ENCODE peak calls at places on chromosomes 2 and 18, in five cellular contexts. T, A, U, L and K are unnamed samples.
A peak's percentile ranks its signal among the peaks of the same experiment; 100 is the strongest.

GRCh38 chr2:237878321-237879057 is 19.1 kb downstream of the RAMP1 start:
- DNase-seq in T (no peak), A (no peak), U (no peak), L (no peak), K (no peak)

GRCh38 chr2:241508240-241508509 is 209 bp downstream of the STK25 start:
- DNase-seq in T (no peak), A (no peak), U (no peak), L (no peak), K (no peak)

GRCh38 chr2:134331081-134331480 is 77.2 kb downstream of the MGAT5 start:
- DNase-seq in T (no peak), A (no peak), U (no peak), L (no peak), K (no peak)

GRCh38 chr2:75007061-75007460 is 48.6 kb downstream of the POLE4 start:
- DNase-seq in T (no peak), A (no peak), U (no peak), L (no peak), K (no peak)

GRCh38 chr2:3114406-3115185 is 263.0 kb downstream of the EIPR1 start:
- DNase-seq in T (no peak), A (no peak), U (no peak), L (no peak), K (no peak)

GRCh38 chr2:234558642-234559041 is 61.8 kb upstream of the ARL4C start:
- DNase-seq in T (no peak), A (no peak), U (no peak), L (no peak), K (no peak)

GRCh38 chr2:69731575-69731974 is 10.4 kb upstream of the ANXA4 start:
- DNase-seq in T (no peak), A (no peak), U (no peak), L (no peak), K (no peak)

GRCh38 chr2:121362226-121362625 is 77.2 kb upstream of the TFCP2L1 start:
- DNase-seq in T (no peak), A (no peak), U (no peak), L (no peak), K (no peak)

GRCh38 chr2:237718277-237718634 is 80.3 kb upstream of the RBM44 start:
- DNase-seq in T (no peak), A (no peak), U (no peak), L (no peak), K (no peak)

GRCh38 chr2:45681675-45682074 is 30.2 kb downstream of the PRKCE start:
- DNase-seq in T (peak; percentile 13), A (no peak), U (no peak), L (no peak), K (peak; percentile 55)

GRCh38 chr2:96729748-96730147 is 10.1 kb downstream of the LMAN2L start:
- DNase-seq in T (no peak), A (no peak), U (no peak), L (no peak), K (no peak)

GRCh38 chr18:76459687-76460350 is 35.2 kb downstream of the ZNF516 start:
- DNase-seq in T (no peak), A (no peak), U (no peak), L (no peak), K (peak; percentile 81)

GRCh38 chr2:223488814-223489213 is 113.3 kb downstream of the SCG2 start:
- DNase-seq in T (no peak), A (peak; percentile 29), U (no peak), L (no peak), K (no peak)

GRCh38 chr2:232977438-232977971 is 35.6 kb downstream of the NGEF start:
- DNase-seq in T (no peak), A (no peak), U (no peak), L (no peak), K (no peak)

GRCh38 chr2:109335586-109336266 is 206.7 kb downstream of the SH3RF3 start:
- DNase-seq in T (no peak), A (no peak), U (no peak), L (no peak), K (no peak)

GRCh38 chr2:42931818-42932195 is 139.4 kb upstream of the HAAO start:
- DNase-seq in T (no peak), A (no peak), U (no peak), L (no peak), K (no peak)

GRCh38 chr18:75754433-75754832 is 326.9 kb upstream of the SMIM21 start:
- DNase-seq in T (no peak), A (no peak), U (no peak), L (no peak), K (no peak)

GRCh38 chr18:58861353-58861752 is 3.3 kb upstream of the ZNF532 start:
- DNase-seq in T (no peak), A (no peak), U (peak; percentile 68), L (no peak), K (no peak)

GRCh38 chr18:9734189-9734588 is 26.1 kb downstream of the RAB31 start:
- DNase-seq in T (peak; percentile 70), A (no peak), U (no peak), L (no peak), K (no peak)

GRCh38 chr2:15984367-15985255 is 44.3 kb downstream of the MYCN start:
- DNase-seq in T (no peak), A (no peak), U (peak; percentile 52), L (no peak), K (no peak)

GRCh38 chr2:200742426-200742825 is 69.3 kb upstream of the BZW1 start:
- DNase-seq in T (no peak), A (no peak), U (no peak), L (no peak), K (no peak)

GRCh38 chr18:79769698-79770500 is 27.8 kb upstream of the KCNG2 start:
- DNase-seq in T (no peak), A (no peak), U (no peak), L (no peak), K (no peak)

GRCh38 chr18:41170346-41170745 is 784.7 kb upstream of the PIK3C3 start:
- DNase-seq in T (no peak), A (no peak), U (no peak), L (no peak), K (no peak)

GRCh38 chr2:182020319-182021055 is 34.8 kb downstream of the PPP1R1C start:
- DNase-seq in T (no peak), A (no peak), U (no peak), L (no peak), K (peak; percentile 2)

GRCh38 chr2:119119999-119120710 is 38.4 kb downstream of the C1QL2 start:
- DNase-seq in T (no peak), A (no peak), U (no peak), L (no peak), K (no peak)

GRCh38 chr2:196481323-196481695 is 158.2 kb upstream of the CCDC150 start:
- DNase-seq in T (no peak), A (no peak), U (no peak), L (no peak), K (no peak)

GRCh38 chr2:122635649-122636496 is 880.4 kb downstream of the TSN start:
- DNase-seq in T (no peak), A (no peak), U (no peak), L (no peak), K (no peak)
- TF ChIP-seq JUNB in T (no peak), A (no peak), U (no peak), L (no peak), K (no peak)

DNA sequence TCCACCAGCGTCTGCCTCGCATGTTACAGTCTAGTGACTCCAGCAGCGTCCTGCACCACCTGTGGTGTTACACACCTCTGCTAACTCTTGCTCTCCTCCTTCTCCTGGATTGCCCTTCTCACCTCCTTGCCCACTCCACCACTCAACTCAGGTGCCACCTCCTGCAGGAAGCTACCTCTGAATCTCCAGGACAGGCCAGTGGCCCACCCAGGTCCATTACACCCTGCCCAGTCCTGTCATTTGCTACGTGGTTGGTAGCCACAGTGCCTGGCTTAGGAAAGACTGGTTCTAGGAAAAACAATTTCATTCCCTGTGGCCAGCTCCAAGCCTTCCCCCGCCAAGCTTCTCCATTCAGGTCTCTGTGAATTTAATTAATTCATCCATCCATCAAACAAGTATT is 114.0 kb upstream of the PPP1CB start:
- DNase-seq in T (no peak), A (no peak), U (no peak), L (no peak), K (no peak)
- TF ChIP-seq JUNB in T (no peak), A (no peak), U (no peak), L (no peak), K (no peak)

GRCh38 chr2:6139142-6139541 is 447.0 kb downstream of the SOX11 start:
- DNase-seq in T (no peak), A (no peak), U (no peak), L (no peak), K (peak; percentile 16)

GRCh38 chr2:6143812-6144211 is 451.6 kb downstream of the SOX11 start:
- DNase-seq in T (no peak), A (no peak), U (no peak), L (no peak), K (no peak)

GRCh38 chr2:6140509-6140908 is 448.3 kb downstream of the SOX11 start:
- DNase-seq in T (no peak), A (no peak), U (no peak), L (no peak), K (no peak)

DNA sequence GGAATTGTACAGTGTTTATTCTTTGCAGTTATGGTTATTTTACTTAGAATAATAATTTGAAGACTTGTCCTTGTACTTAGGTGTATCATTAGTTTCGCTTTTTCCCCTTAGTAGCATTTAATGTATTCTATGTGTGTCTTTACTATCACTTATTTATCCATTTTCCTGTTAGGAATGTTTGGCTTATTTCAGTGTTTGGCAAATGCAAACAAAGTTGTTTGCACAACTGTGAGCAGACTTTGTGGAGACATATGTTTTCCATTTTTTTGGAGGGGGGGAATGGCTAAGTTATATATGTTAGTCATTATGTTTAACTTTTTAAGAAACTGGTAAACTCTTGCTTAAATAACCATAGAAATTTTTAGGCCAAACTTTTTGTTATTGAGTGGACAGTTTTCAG is 447.7 kb downstream of the SOX11 start:
- DNase-seq in T (peak; percentile 6), A (no peak), U (no peak), L (no peak), K (no peak)
- TF ChIP-seq JUNB in T (no peak), A (no peak), U (no peak), L (no peak), K (no peak)

GRCh38 chr2:178716394-178716793 is 90.8 kb downstream of the TTN start:
- DNase-seq in T (no peak), A (no peak), U (no peak), L (no peak), K (no peak)
- TF ChIP-seq JUNB in T (no peak), A (no peak), U (no peak), L (no peak), K (no peak)

GRCh38 chr2:190261851-190262250 is 57.8 kb downstream of the HIBCH start:
- DNase-seq in T (no peak), A (peak; percentile 9), U (no peak), L (no peak), K (no peak)
- TF ChIP-seq JUNB in T (no peak), A (no peak), U (no peak), L (no peak), K (no peak)

DNA sequence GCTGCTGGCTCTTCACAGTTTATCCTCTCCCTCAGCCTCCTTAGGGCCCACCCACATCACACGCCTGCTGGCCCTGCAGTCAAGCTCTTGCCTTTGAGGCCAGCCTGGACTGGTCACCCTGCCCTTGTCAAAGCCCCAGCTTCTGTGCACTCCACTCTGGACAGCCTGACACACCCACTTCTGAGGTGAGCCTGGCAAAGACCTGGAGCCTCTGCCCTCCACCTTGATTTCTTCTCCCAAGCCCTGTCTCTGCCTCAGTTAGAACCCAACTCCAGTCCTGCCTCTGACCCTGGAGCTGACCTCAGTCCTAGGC is 37.0 kb upstream of the TAF1B start:
- DNase-seq in T (no peak), A (no peak), U (no peak), L (no peak), K (no peak)
- TF ChIP-seq JUNB in T (no peak), A (no peak), U (no peak), L (no peak), K (no peak)